ENCODE peak calls at places on chromosomes 6 and 20, in ten cellular contexts. One of them, this sample, is unnamed.
A peak's percentile ranks its signal among the peaks of the same experiment; 100 is the strongest.

GRCh38 chr6:28537509-28538140 is 11.9 kb downstream of the GPX5 start:
- DNase-seq in colonic mucosa: no peak
- DNase-seq in H1: peak; percentile 76
- DNase-seq in CD8-positive, alpha-beta T cell: peak; percentile 26
- DNase-seq in heart left ventricle: no peak
- DNase-seq in fibroblast of lung: peak; percentile 31
- DNase-seq in aorta: no peak
- DNase-seq in DND-41: no peak
- DNase-seq in upper lobe of right lung: no peak
- DNase-seq in tibial nerve: no peak
- DNase-seq in this sample: no peak

GRCh38 chr20:64256282-64256947 is 867 bp downstream of the PCMTD2 start:
- DNase-seq in DND-41: no peak
- DNase-seq in aorta: no peak
- DNase-seq in H1: no peak
- DNase-seq in colonic mucosa: no peak
- DNase-seq in upper lobe of right lung: no peak
- DNase-seq in fibroblast of lung: no peak
- DNase-seq in CD8-positive, alpha-beta T cell: no peak
- DNase-seq in tibial nerve: no peak
- DNase-seq in heart left ventricle: no peak
- DNase-seq in this sample: no peak

GRCh38 chr6:154306696-154307095 is 49.9 kb downstream of the IPCEF1 start:
- DNase-seq in aorta: no peak
- DNase-seq in CD8-positive, alpha-beta T cell: no peak
- DNase-seq in upper lobe of right lung: no peak
- DNase-seq in heart left ventricle: no peak
- DNase-seq in H1: no peak
- DNase-seq in colonic mucosa: no peak
- DNase-seq in tibial nerve: no peak
- DNase-seq in DND-41: no peak
- DNase-seq in fibroblast of lung: no peak
- DNase-seq in this sample: no peak

GRCh38 chr6:105178110-105178509 is 1.7 kb downstream of the POPDC3 start:
- DNase-seq in heart left ventricle: no peak
- DNase-seq in colonic mucosa: no peak
- DNase-seq in H1: no peak
- DNase-seq in CD8-positive, alpha-beta T cell: no peak
- DNase-seq in fibroblast of lung: peak; percentile 92
- DNase-seq in upper lobe of right lung: no peak
- DNase-seq in aorta: no peak
- DNase-seq in tibial nerve: no peak
- DNase-seq in DND-41: no peak
- DNase-seq in this sample: peak; percentile 43

GRCh38 chr6:167652701-167653095 is 174.0 kb upstream of the AFDN start:
- DNase-seq in aorta: peak; percentile 42
- DNase-seq in fibroblast of lung: no peak
- DNase-seq in upper lobe of right lung: no peak
- DNase-seq in H1: no peak
- DNase-seq in DND-41: no peak
- DNase-seq in tibial nerve: no peak
- DNase-seq in colonic mucosa: no peak
- DNase-seq in heart left ventricle: no peak
- DNase-seq in CD8-positive, alpha-beta T cell: no peak
- DNase-seq in this sample: no peak

GRCh38 chr20:21704408-21705385 is 767 bp upstream of the PAX1 start:
- DNase-seq in colonic mucosa: no peak
- DNase-seq in aorta: no peak
- DNase-seq in DND-41: no peak
- DNase-seq in heart left ventricle: no peak
- DNase-seq in tibial nerve: no peak
- DNase-seq in H1: no peak
- DNase-seq in upper lobe of right lung: no peak
- DNase-seq in CD8-positive, alpha-beta T cell: no peak
- DNase-seq in fibroblast of lung: no peak
- DNase-seq in this sample: no peak

GRCh38 chr6:6333498-6333897 is 13.0 kb upstream of the F13A1 start:
- DNase-seq in colonic mucosa: no peak
- DNase-seq in CD8-positive, alpha-beta T cell: no peak
- DNase-seq in DND-41: no peak
- DNase-seq in tibial nerve: no peak
- DNase-seq in fibroblast of lung: peak; percentile 6
- DNase-seq in upper lobe of right lung: no peak
- DNase-seq in H1: no peak
- DNase-seq in heart left ventricle: no peak
- DNase-seq in aorta: no peak
- DNase-seq in this sample: no peak

GRCh38 chr6:32852018-32852843 is 1.3 kb downstream of the TAP1 start:
- DNase-seq in aorta: peak; percentile 68
- DNase-seq in H1: no peak
- DNase-seq in upper lobe of right lung: no peak
- DNase-seq in DND-41: no peak
- DNase-seq in colonic mucosa: peak; percentile 68
- DNase-seq in tibial nerve: no peak
- DNase-seq in CD8-positive, alpha-beta T cell: no peak
- DNase-seq in heart left ventricle: peak; percentile 44
- DNase-seq in fibroblast of lung: peak; percentile 13
- DNase-seq in this sample: no peak

GRCh38 chr6:121435444-121436069 is at the start of gene GJA1:
- DNase-seq in aorta: peak; percentile 73
- DNase-seq in upper lobe of right lung: no peak
- DNase-seq in heart left ventricle: peak; percentile 76
- DNase-seq in H1: no peak
- DNase-seq in CD8-positive, alpha-beta T cell: no peak
- DNase-seq in DND-41: no peak
- DNase-seq in fibroblast of lung: peak; percentile 86
- DNase-seq in colonic mucosa: peak; percentile 47
- DNase-seq in tibial nerve: no peak
- DNase-seq in this sample: peak; percentile 46

GRCh38 chr6:121439456-121440250 is 4.2 kb downstream of the GJA1 start:
- DNase-seq in H1: no peak
- DNase-seq in tibial nerve: no peak
- DNase-seq in heart left ventricle: no peak
- DNase-seq in colonic mucosa: no peak
- DNase-seq in aorta: no peak
- DNase-seq in upper lobe of right lung: no peak
- DNase-seq in fibroblast of lung: peak; percentile 21
- DNase-seq in DND-41: no peak
- DNase-seq in CD8-positive, alpha-beta T cell: no peak
- DNase-seq in this sample: no peak

GRCh38 chr6:121436172-121436965 is 923 bp downstream of the GJA1 start:
- DNase-seq in DND-41: no peak
- DNase-seq in CD8-positive, alpha-beta T cell: no peak
- DNase-seq in H1: no peak
- DNase-seq in aorta: no peak
- DNase-seq in fibroblast of lung: peak; percentile 20
- DNase-seq in heart left ventricle: peak; percentile 22
- DNase-seq in colonic mucosa: no peak
- DNase-seq in tibial nerve: no peak
- DNase-seq in upper lobe of right lung: no peak
- DNase-seq in this sample: no peak

GRCh38 chr6:121437861-121438651 is 2.6 kb downstream of the GJA1 start:
- DNase-seq in DND-41: no peak
- DNase-seq in tibial nerve: peak; percentile 23
- DNase-seq in heart left ventricle: peak; percentile 20
- DNase-seq in fibroblast of lung: peak; percentile 76
- DNase-seq in upper lobe of right lung: no peak
- DNase-seq in aorta: no peak
- DNase-seq in colonic mucosa: no peak
- DNase-seq in H1: no peak
- DNase-seq in CD8-positive, alpha-beta T cell: no peak
- DNase-seq in this sample: no peak

DNA sequence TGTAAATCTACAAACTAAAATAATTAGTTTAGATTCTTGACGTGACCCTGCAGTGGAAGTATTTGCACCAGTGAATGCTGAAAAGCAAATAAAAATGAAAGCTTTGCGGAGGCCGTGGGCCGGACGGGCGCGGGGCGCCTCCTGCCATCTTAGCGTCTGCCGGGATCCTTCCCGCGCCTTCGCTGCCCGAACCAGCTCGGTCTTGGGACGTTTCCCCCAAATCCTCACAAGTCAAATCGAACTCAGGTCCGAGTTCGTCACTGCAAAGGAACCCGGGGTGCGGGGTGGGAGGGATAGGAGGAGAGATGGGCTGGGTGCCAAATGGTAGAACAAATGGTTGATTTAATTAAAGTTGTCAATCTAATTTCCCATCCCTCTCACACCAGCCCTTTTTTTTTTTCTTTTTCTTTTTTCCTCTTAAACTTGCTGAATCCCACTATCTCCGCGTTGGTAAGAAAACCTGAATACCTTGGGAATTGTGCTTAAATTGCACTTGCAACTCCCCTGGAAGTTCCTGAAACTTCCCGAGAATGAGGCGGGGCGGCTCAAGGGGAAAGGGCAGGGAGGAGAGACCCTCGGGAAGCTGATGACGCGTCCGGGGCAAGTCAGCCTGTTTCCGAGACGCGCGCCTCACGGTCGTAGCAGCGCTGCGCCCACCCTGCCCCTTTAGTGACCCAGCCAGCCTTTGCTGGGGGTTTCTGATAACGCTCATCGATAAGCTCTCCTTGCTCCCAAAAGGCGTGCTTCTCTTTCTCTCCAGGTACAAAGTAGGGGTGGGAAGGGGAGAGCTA is 1.7 kb downstream of the GJA1 start:
- DNase-seq in aorta: peak; percentile 65
- DNase-seq in upper lobe of right lung: peak; percentile 74
- DNase-seq in colonic mucosa: no peak
- DNase-seq in fibroblast of lung: peak; percentile 68
- DNase-seq in CD8-positive, alpha-beta T cell: no peak
- DNase-seq in DND-41: no peak
- DNase-seq in heart left ventricle: peak; percentile 59
- DNase-seq in H1: no peak
- DNase-seq in tibial nerve: peak; percentile 45
- DNase-seq in this sample: peak; percentile 11
- H3K27ac ChIP-seq in aorta: peak overlapping the region; percentile 91
- H3K27ac ChIP-seq in upper lobe of right lung: peak overlapping the region; percentile 79
- H3K27ac ChIP-seq in colonic mucosa: peak overlapping the region; percentile 34
- H3K27ac ChIP-seq in fibroblast of lung: peak overlapping the region; percentile 87
- H3K27ac ChIP-seq in CD8-positive, alpha-beta T cell: no peak overlapping the region
- H3K27ac ChIP-seq in DND-41: no peak overlapping the region
- H3K27ac ChIP-seq in heart left ventricle: peak overlapping the region; percentile 82
- H3K27ac ChIP-seq in H1: peak overlapping the region; percentile 91
- H3K27ac ChIP-seq in tibial nerve: peak overlapping the region; percentile 94
- H3K27ac ChIP-seq in this sample: peak overlapping the region; percentile 83

GRCh38 chr6:163837681-163838431 is 423.3 kb downstream of the QKI start:
- DNase-seq in tibial nerve: no peak
- DNase-seq in upper lobe of right lung: no peak
- DNase-seq in colonic mucosa: no peak
- DNase-seq in fibroblast of lung: peak; percentile 56
- DNase-seq in DND-41: no peak
- DNase-seq in H1: no peak
- DNase-seq in CD8-positive, alpha-beta T cell: no peak
- DNase-seq in heart left ventricle: peak; percentile 26
- DNase-seq in aorta: no peak
- DNase-seq in this sample: no peak

GRCh38 chr6:163839296-163839695 is 424.8 kb downstream of the QKI start:
- DNase-seq in fibroblast of lung: peak; percentile 14
- DNase-seq in DND-41: no peak
- DNase-seq in H1: no peak
- DNase-seq in upper lobe of right lung: no peak
- DNase-seq in heart left ventricle: no peak
- DNase-seq in tibial nerve: no peak
- DNase-seq in aorta: no peak
- DNase-seq in CD8-positive, alpha-beta T cell: no peak
- DNase-seq in colonic mucosa: no peak
- DNase-seq in this sample: no peak

GRCh38 chr6:163835772-163836171 is 421.3 kb downstream of the QKI start:
- DNase-seq in upper lobe of right lung: no peak
- DNase-seq in aorta: no peak
- DNase-seq in DND-41: no peak
- DNase-seq in heart left ventricle: no peak
- DNase-seq in H1: no peak
- DNase-seq in tibial nerve: no peak
- DNase-seq in CD8-positive, alpha-beta T cell: no peak
- DNase-seq in fibroblast of lung: no peak
- DNase-seq in colonic mucosa: no peak
- DNase-seq in this sample: no peak

GRCh38 chr6:163834226-163834970 is 419.9 kb downstream of the QKI start:
- DNase-seq in tibial nerve: no peak
- DNase-seq in heart left ventricle: no peak
- DNase-seq in upper lobe of right lung: no peak
- DNase-seq in fibroblast of lung: no peak
- DNase-seq in aorta: no peak
- DNase-seq in colonic mucosa: no peak
- DNase-seq in H1: no peak
- DNase-seq in CD8-positive, alpha-beta T cell: no peak
- DNase-seq in DND-41: no peak
- DNase-seq in this sample: no peak

DNA sequence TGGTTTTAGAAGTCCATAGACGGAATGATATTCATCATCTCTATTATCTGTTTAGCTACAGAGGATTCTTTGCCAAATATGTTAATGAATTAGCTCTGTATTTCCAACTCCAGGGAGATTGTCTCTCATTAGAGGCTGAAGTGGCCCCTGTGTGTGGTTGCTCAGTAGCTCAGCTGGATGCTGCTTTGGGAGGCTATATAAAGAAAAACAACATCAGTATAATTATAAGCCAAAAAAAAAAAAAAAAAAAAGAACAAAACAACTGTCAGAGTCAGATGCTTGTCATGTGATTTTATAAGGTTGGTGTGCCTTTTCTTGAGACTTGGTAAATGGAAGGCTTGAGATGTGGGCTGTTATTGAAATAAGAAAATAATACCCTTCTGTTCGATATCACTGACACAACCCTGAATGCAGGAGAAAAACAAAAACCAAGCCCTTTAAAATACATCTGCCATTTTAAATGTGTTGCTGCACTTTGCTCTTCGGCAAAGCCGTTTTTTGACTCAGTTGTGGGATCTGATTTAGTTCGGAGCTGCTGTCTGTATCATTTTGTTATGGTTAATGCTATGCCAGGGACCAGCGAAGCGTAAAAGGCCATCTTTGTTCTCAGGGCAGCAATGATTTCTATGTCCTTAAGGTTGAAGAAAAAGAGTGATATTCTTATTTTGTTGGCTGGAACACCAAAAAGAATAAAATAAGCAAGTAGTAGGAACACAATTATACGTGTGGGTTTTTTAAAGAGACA is 422.6 kb downstream of the QKI start:
- DNase-seq in upper lobe of right lung: no peak
- DNase-seq in H1: no peak
- DNase-seq in heart left ventricle: no peak
- DNase-seq in fibroblast of lung: no peak
- DNase-seq in colonic mucosa: no peak
- DNase-seq in tibial nerve: no peak
- DNase-seq in CD8-positive, alpha-beta T cell: no peak
- DNase-seq in DND-41: no peak
- DNase-seq in aorta: no peak
- DNase-seq in this sample: no peak
- H3K27me3 ChIP-seq in upper lobe of right lung: no peaks in the 10 kb centered on the region
- H3K27me3 ChIP-seq in H1: no peaks in the 10 kb centered on the region
- H3K27me3 ChIP-seq in heart left ventricle: no peaks in the 10 kb centered on the region
- H3K27me3 ChIP-seq in fibroblast of lung: no peaks in the 10 kb centered on the region
- H3K27me3 ChIP-seq in colonic mucosa: no peaks in the 10 kb centered on the region
- H3K27me3 ChIP-seq in tibial nerve: no peaks in the 10 kb centered on the region
- H3K27me3 ChIP-seq in CD8-positive, alpha-beta T cell: no peaks in the 10 kb centered on the region
- H3K27me3 ChIP-seq in DND-41: no peaks in the 10 kb centered on the region
- H3K27me3 ChIP-seq in aorta: no peaks in the 10 kb centered on the region
- H3K27me3 ChIP-seq in this sample: no peaks in the 10 kb centered on the region

DNA sequence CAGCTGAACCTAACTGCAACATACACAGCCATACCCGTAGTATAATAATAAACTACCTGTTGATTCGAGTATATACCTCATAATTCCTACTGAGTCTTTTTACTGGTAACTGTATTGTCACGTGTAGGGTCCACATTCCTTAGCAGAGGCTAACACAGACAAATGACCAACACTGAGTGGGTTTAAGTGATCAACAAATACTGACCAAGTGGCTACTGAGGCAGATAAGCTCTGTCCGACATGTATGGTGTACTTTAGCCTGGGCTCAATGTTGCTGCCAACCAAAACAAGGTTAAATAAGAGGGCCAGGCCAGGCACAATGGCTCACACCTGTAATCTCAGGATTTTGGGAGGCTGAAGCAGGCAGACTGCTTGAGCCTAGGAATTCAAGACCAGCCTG is 12.7 kb downstream of the ELOVL5 start:
- DNase-seq in tibial nerve: no peak
- DNase-seq in DND-41: no peak
- DNase-seq in H1: no peak
- DNase-seq in aorta: no peak
- DNase-seq in upper lobe of right lung: no peak
- DNase-seq in fibroblast of lung: no peak
- DNase-seq in colonic mucosa: no peak
- DNase-seq in CD8-positive, alpha-beta T cell: no peak
- DNase-seq in heart left ventricle: no peak
- DNase-seq in this sample: no peak
- H3K27ac ChIP-seq in tibial nerve: no peak overlapping the region
- H3K27ac ChIP-seq in DND-41: no peak overlapping the region
- H3K27ac ChIP-seq in H1: no peak overlapping the region
- H3K27ac ChIP-seq in aorta: no peak overlapping the region
- H3K27ac ChIP-seq in upper lobe of right lung: peak overlapping the region; percentile 69
- H3K27ac ChIP-seq in fibroblast of lung: no peak overlapping the region
- H3K27ac ChIP-seq in colonic mucosa: peak overlapping the region; percentile 60
- H3K27ac ChIP-seq in CD8-positive, alpha-beta T cell: peak overlapping the region; percentile 82
- H3K27ac ChIP-seq in heart left ventricle: no peak overlapping the region
- H3K27ac ChIP-seq in this sample: no peak overlapping the region

GRCh38 chr6:11711994-11712698 is 66.5 kb downstream of the ADTRP start:
- DNase-seq in upper lobe of right lung: no peak
- DNase-seq in tibial nerve: no peak
- DNase-seq in CD8-positive, alpha-beta T cell: no peak
- DNase-seq in DND-41: no peak
- DNase-seq in H1: no peak
- DNase-seq in fibroblast of lung: peak; percentile 23
- DNase-seq in aorta: no peak
- DNase-seq in colonic mucosa: no peak
- DNase-seq in heart left ventricle: no peak
- DNase-seq in this sample: no peak

GRCh38 chr6:11712760-11713159 is 65.8 kb downstream of the ADTRP start:
- DNase-seq in aorta: peak; percentile 57
- DNase-seq in tibial nerve: peak; percentile 16
- DNase-seq in CD8-positive, alpha-beta T cell: no peak
- DNase-seq in heart left ventricle: peak; percentile 17
- DNase-seq in upper lobe of right lung: no peak
- DNase-seq in DND-41: no peak
- DNase-seq in H1: no peak
- DNase-seq in colonic mucosa: peak; percentile 16
- DNase-seq in fibroblast of lung: peak; percentile 17
- DNase-seq in this sample: no peak

GRCh38 chr6:11710221-11710836 is 68.3 kb downstream of the ADTRP start:
- DNase-seq in H1: no peak
- DNase-seq in fibroblast of lung: no peak
- DNase-seq in CD8-positive, alpha-beta T cell: peak; percentile 37
- DNase-seq in upper lobe of right lung: no peak
- DNase-seq in DND-41: no peak
- DNase-seq in tibial nerve: no peak
- DNase-seq in colonic mucosa: no peak
- DNase-seq in heart left ventricle: no peak
- DNase-seq in aorta: no peak
- DNase-seq in this sample: no peak

GRCh38 chr6:11711644-11711993 is 67.0 kb downstream of the ADTRP start:
- DNase-seq in aorta: no peak
- DNase-seq in fibroblast of lung: peak; percentile 19
- DNase-seq in upper lobe of right lung: peak; percentile 63
- DNase-seq in tibial nerve: no peak
- DNase-seq in H1: no peak
- DNase-seq in colonic mucosa: no peak
- DNase-seq in DND-41: no peak
- DNase-seq in CD8-positive, alpha-beta T cell: peak; percentile 10
- DNase-seq in heart left ventricle: no peak
- DNase-seq in this sample: peak; percentile 37

DNA sequence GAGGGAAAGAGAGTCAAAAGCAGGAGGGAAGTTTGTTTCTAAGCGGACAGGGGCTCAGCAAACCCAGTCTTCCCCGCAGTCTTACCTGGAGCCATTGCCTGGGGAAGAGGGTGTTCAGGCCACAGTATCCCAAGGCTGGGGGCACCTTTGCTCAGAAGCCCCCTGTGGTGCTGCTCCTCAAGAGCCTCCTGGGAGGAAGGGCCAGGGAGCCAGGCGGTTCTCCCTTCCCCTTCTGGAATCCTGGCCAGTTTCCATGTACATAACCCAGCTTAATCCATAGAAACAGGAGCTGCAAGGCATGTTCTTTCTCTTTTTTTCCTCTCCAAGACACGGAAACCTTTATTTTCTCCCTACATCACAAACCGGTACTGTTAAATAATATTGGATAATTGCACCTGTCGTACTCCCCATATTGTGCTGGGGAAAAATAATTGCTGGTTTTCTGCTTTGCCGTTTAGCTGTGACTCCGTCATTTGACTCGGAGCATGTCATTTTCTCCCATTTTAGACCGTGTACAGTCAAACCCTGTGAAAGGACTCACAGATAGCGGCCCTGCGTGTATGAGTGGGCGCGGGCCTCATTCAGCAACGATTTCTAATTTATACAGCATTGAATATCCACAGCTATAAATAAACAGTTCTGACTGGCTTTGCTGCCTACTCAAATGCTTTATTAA is 67.5 kb downstream of the ADTRP start:
- DNase-seq in H1: no peak
- DNase-seq in heart left ventricle: no peak
- DNase-seq in aorta: no peak
- DNase-seq in CD8-positive, alpha-beta T cell: no peak
- DNase-seq in upper lobe of right lung: no peak
- DNase-seq in DND-41: no peak
- DNase-seq in tibial nerve: no peak
- DNase-seq in colonic mucosa: no peak
- DNase-seq in fibroblast of lung: peak; percentile 34
- DNase-seq in this sample: no peak
- H3K27me3 ChIP-seq in H1: no peaks in the 10 kb centered on the region
- H3K27me3 ChIP-seq in heart left ventricle: no peaks in the 10 kb centered on the region
- H3K27me3 ChIP-seq in aorta: no peaks in the 10 kb centered on the region
- H3K27me3 ChIP-seq in CD8-positive, alpha-beta T cell: no peaks in the 10 kb centered on the region
- H3K27me3 ChIP-seq in upper lobe of right lung: no peaks in the 10 kb centered on the region
- H3K27me3 ChIP-seq in DND-41: no peaks in the 10 kb centered on the region
- H3K27me3 ChIP-seq in tibial nerve: no peaks in the 10 kb centered on the region
- H3K27me3 ChIP-seq in colonic mucosa: no peaks in the 10 kb centered on the region
- H3K27me3 ChIP-seq in fibroblast of lung: no peaks in the 10 kb centered on the region
- H3K27me3 ChIP-seq in this sample: no peaks in the 10 kb centered on the region

This sample was measured in AG04450.